ENCODE peak calls at places on chromosomes 2 and 18, in five cellular contexts. K is stimulated activated CD4-positive, alpha-beta T cell treated with anti-CD3 and anti-CD28 coated beads, Interleukin-2, amount 100 ng/mL, for 24 hours; C is SJSA1; N is transverse colon; R is occipital lobe. A is an unnamed sample.
A peak's percentile ranks its signal among the peaks of the same experiment; 100 is the strongest.

GRCh38 chr2:81545626-81546025 is 1241.1 kb upstream of the LRRTM1 start:
- DNase-seq in K (no peak), C (no peak), N (no peak), R (no peak), A (no peak)

GRCh38 chr18:31101148-31102019 is 837 bp downstream of the DSC2 start:
- DNase-seq in K (no peak), C (no peak), N (peak; percentile 73), R (peak; percentile 31), A (peak; percentile 7)

GRCh38 chr18:6885992-6886823 is 156.7 kb downstream of the ARHGAP28 start:
- DNase-seq in K (peak; percentile 4), C (peak; percentile 26), N (peak; percentile 14), R (peak; percentile 13), A (peak; percentile 5)

GRCh38 chr2:240611601-240612210 is 13.6 kb upstream of the GPR35 start:
- DNase-seq in K (peak; percentile 0), C (no peak), N (no peak), R (no peak), A (no peak)

GRCh38 chr2:26462100-26462499 is 15.8 kb downstream of the OTOF start:
- DNase-seq in K (no peak), C (no peak), N (peak; percentile 3), R (no peak), A (no peak)

GRCh38 chr2:234395801-234396478 is 100.9 kb downstream of the ARL4C start:
- DNase-seq in K (no peak), C (no peak), N (no peak), R (no peak), A (no peak)

GRCh38 chr2:22784586-22784985 is 600.4 kb upstream of the KLHL29 start:
- DNase-seq in K (no peak), C (no peak), N (no peak), R (no peak), A (no peak)

GRCh38 chr2:98311771-98312545 is 34.3 kb upstream of the CNGA3 start:
- DNase-seq in K (no peak), C (no peak), N (no peak), R (no peak), A (no peak)

GRCh38 chr18:57819671-57820460 is 16.8 kb upstream of the ATP8B1 start:
- DNase-seq in K (no peak), C (peak; percentile 78), N (peak; percentile 82), R (no peak), A (peak; percentile 34)